ENCODE peak calls at places on chromosomes 3 and 15, in six cellular contexts. T, P, M, W, D and A are unnamed samples.

GRCh38 chr3:81760924-81761903 is at the start of gene GBE1:
- DNase-seq in T (peak; percentile 94), P (peak; percentile 96), M (peak; percentile 91), W (peak; percentile 93), D (peak; percentile 94), A (peak; percentile 92)

GRCh38 chr15:90000175-90000923 is 775 bp upstream of the ZNF710 start:
- DNase-seq in T (peak; percentile 25), P (no peak), M (peak; percentile 66), W (no peak), D (no peak), A (peak; percentile 48)

GRCh38 chr15:31024330-31024729 is 32.9 kb upstream of the MTMR10 start:
- DNase-seq in T (no peak), P (peak; percentile 32), M (no peak), W (peak; percentile 68), D (no peak), A (peak; percentile 87)

GRCh38 chr3:24837601-24838000 is 343.0 kb upstream of the THRB start:
- DNase-seq in T (no peak), P (no peak), M (no peak), W (no peak), D (no peak), A (no peak)

GRCh38 chr3:52086939-52087675 is 30.7 kb upstream of the DUSP7 start:
- DNase-seq in T (no peak), P (no peak), M (no peak), W (no peak), D (no peak), A (no peak)

GRCh38 chr15:68224546-68225250 is 4.8 kb downstream of the CLN6 start:
- DNase-seq in T (no peak), P (no peak), M (no peak), W (no peak), D (no peak), A (no peak)

GRCh38 chr15:41881925-41882688 is 11.7 kb downstream of the SPTBN5 start:
- DNase-seq in T (no peak), P (no peak), M (peak; percentile 73), W (no peak), D (peak; percentile 45), A (peak; percentile 69)

GRCh38 chr3:150286390-150287147 is 121.5 kb upstream of the TSC22D2 start:
- DNase-seq in T (no peak), P (peak; percentile 80), M (no peak), W (peak; percentile 47), D (no peak), A (peak; percentile 86)

GRCh38 chr3:98964784-98965183 is 63.3 kb upstream of the DCBLD2 start:
- DNase-seq in T (no peak), P (no peak), M (no peak), W (no peak), D (no peak), A (no peak)

GRCh38 chr3:194333212-194333980 is 17.7 kb downstream of the CPN2 start:
- DNase-seq in T (peak; percentile 87), P (peak; percentile 95), M (peak; percentile 93), W (peak; percentile 47), D (peak; percentile 93), A (peak; percentile 91)

GRCh38 chr3:61612211-61612995 is 51.0 kb downstream of the PTPRG start:
- DNase-seq in T (no peak), P (no peak), M (no peak), W (no peak), D (no peak), A (peak; percentile 76)

GRCh38 chr3:14561051-14561634 is 21.0 kb upstream of the GRIP2 start:
- DNase-seq in T (peak; percentile 50), P (peak; percentile 25), M (no peak), W (no peak), D (no peak), A (no peak)

GRCh38 chr3:151379083-151379734 is 5.3 kb downstream of the P2RY12 start:
- DNase-seq in T (peak; percentile 17), P (peak; percentile 57), M (peak; percentile 64), W (peak; percentile 15), D (peak; percentile 38), A (peak; percentile 69)

GRCh38 chr15:70196314-70197291 is 98.9 kb upstream of the TLE3 start:
- DNase-seq in T (no peak), P (peak; percentile 47), M (peak; percentile 65), W (no peak), D (no peak), A (peak; percentile 91)

GRCh38 chr3:56800373-56801150 is 1.2 kb downstream of the ARHGEF3 start:
- DNase-seq in T (peak; percentile 35), P (peak; percentile 15), M (no peak), W (no peak), D (peak; percentile 40), A (no peak)

DNA sequence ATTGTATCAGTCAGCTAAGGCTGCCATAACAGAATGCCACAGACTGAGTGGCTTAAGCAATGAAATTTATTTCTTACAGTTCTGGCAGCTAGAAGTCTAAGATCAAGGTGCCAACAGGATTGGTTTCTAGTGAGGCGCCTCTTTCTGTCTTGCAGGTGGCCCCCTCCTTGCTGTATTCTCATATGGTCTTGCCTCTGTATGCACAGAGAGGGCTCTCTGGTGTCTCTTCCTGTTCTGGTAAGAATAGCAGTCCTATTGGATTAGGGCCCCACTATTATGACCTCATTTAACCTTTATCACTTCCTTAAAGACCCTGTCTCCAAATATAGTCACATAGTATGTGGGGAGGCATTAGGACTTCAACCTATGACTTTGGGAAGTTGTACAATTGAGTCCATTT is 253.9 kb downstream of the EDEM1 start:
- DNase-seq in T (no peak), P (no peak), M (no peak), W (no peak), D (no peak), A (no peak)
- H3K4me1 ChIP-seq in T (no peaks in the 10 kb centered on the region), P (no peaks in the 10 kb centered on the region), M (no peaks in the 10 kb centered on the region), W (no peaks in the 10 kb centered on the region), D (no peaks in the 10 kb centered on the region), A (no peaks in the 10 kb centered on the region)

DNA sequence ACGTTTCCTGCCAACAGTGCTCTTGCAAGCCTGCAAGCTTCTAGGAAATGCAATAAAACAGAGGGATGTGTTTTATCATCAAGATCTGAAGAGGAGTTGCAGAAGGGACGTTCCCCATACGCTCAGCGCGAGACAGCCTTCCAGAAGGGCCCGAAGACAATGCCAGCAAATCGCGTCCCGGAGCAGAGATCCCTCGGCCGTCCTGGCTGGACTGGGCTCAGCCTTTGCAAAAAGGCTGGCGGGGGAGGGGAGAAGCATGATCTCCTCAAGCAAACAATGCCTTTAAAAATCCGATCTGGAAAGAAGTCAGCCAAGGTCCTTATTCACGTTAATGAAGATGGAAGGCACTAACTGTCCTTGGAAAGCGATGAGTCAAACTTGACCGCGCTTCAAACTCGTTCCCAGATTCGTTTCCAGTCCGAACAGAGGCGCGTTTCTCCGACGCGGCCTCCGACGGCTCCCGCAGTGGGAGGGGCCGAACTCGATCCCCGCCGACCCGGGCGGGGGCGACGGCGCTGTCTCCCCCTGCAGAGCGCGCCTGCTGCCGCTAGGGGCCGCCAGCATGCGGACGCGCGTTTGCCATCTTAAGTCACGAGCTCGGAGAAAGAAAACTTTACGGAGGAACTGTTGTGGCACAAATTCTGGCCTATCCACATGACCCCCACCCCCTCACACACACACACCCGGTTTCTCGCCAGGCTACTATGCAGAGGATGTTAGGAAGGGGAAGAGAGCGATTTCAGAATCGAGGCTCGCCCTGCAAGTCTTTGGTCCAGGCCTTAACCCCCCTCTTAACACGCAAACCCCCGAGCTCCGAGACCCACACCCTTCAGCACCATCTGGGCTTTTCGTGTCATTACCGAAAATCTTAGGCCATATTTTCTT is 5.5 kb downstream of the BCL6 start:
- DNase-seq in T (peak; percentile 91), P (peak; percentile 87), M (peak; percentile 95), W (peak; percentile 55), D (peak; percentile 82), A (peak; percentile 83)
- H3K4me1 ChIP-seq in T (peaks cover 44% of the 10 kb centered on the region), P (peaks cover 35% of the 10 kb centered on the region), M (peaks cover 7% of the 10 kb centered on the region), W (peaks cover 38% of the 10 kb centered on the region), D (peaks cover 3% of the 10 kb centered on the region), A (peaks cover 28% of the 10 kb centered on the region)

GRCh38 chr3:195905970-195906864 is 2.1 kb downstream of the TNK2 start:
- DNase-seq in T (no peak), P (peak; percentile 61), M (no peak), W (no peak), D (peak; percentile 46), A (no peak)
- H3K4me1 ChIP-seq in T (peaks cover 14% of the 10 kb centered on the region), P (peaks cover 49% of the 10 kb centered on the region), M (peaks cover 11% of the 10 kb centered on the region), W (peaks cover 24% of the 10 kb centered on the region), D (peaks cover 16% of the 10 kb centered on the region), A (peaks cover 22% of the 10 kb centered on the region)

GRCh38 chr3:196314597-196314996 is 3.4 kb downstream of the DYNLT2B start:
- DNase-seq in T (no peak), P (no peak), M (no peak), W (no peak), D (no peak), A (no peak)

GRCh38 chr3:196320110-196320509 is 2.1 kb upstream of the DYNLT2B start:
- DNase-seq in T (no peak), P (no peak), M (no peak), W (no peak), D (no peak), A (no peak)

GRCh38 chr3:196321162-196321561 is 3.1 kb upstream of the DYNLT2B start:
- DNase-seq in T (no peak), P (no peak), M (no peak), W (no peak), D (no peak), A (no peak)

GRCh38 chr3:196317702-196318467 is at the start of gene DYNLT2B:
- DNase-seq in T (peak; percentile 87), P (peak; percentile 93), M (peak; percentile 91), W (peak; percentile 83), D (peak; percentile 88), A (peak; percentile 91)

DNA sequence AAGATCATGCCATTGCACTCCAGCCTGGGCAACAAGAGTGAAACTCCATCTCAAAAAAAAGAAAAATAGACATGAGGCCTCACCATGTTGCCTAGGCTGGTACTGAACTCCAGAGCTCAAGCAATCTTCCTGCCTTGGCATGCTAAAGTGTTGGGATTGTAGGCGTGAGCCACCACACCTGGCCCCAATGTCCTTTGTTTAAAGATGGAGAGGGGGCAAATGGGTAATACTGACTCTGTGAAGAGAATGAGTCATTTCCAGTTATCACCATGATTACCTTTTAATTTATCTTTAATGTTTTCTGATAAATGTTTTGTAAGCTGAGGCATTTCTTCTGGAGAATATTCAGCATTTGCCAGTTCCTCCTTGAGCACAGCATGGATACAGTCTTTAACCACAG is 2.2 kb downstream of the DYNLT2B start:
- DNase-seq in T (no peak), P (no peak), M (no peak), W (no peak), D (no peak), A (no peak)
- H3K4me1 ChIP-seq in T (no peaks in the 10 kb centered on the region), P (peaks cover 4% of the 10 kb centered on the region), M (no peaks in the 10 kb centered on the region), W (peaks cover 5% of the 10 kb centered on the region), D (no peaks in the 10 kb centered on the region), A (no peaks in the 10 kb centered on the region)

DNA sequence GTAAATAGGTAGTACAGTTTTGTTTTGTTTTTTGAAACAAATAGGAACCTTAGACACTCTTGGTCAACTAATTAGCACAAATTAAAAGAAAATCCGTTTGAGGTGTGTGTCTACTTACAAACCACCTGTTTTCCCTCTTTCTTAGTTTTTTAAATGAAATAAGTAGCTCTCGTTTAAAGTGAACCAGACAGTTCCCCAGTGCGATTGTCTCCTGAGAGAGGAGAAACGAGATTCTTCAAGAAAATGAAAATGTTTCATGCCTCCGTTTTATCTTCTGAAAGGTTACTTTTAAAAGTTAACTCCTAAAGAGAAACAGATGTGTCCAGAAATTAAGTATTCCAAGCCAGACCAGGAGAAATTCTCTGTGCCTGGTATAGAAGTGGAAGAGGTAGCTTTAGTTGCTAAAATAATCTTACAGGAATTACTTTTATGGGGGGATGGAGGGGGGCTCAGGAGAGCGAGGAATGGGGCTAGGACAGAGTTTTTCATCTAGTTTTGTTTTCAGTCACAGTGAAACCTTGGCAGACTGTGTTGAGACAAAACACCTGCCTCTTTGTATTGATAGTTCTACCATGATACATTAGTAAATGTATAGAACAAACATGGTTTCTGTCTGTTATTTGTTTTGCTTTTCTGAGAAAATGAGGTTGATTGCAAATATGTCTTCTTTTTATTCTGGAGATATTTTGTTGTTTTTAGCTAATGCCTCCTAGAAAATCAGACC is 155.1 kb upstream of the CNTN4 start:
- DNase-seq in T (no peak), P (no peak), M (no peak), W (no peak), D (no peak), A (no peak)
- H3K4me1 ChIP-seq in T (no peaks in the 10 kb centered on the region), P (no peaks in the 10 kb centered on the region), M (no peaks in the 10 kb centered on the region), W (no peaks in the 10 kb centered on the region), D (no peaks in the 10 kb centered on the region), A (no peaks in the 10 kb centered on the region)

GRCh38 chr3:71150293-71150954 is 433.1 kb downstream of the FOXP1 start:
- DNase-seq in T (no peak), P (no peak), M (no peak), W (no peak), D (no peak), A (no peak)
- H3K4me1 ChIP-seq in T (no peaks in the 10 kb centered on the region), P (peaks cover 11% of the 10 kb centered on the region), M (peaks cover 2% of the 10 kb centered on the region), W (peaks cover 16% of the 10 kb centered on the region), D (peaks cover 11% of the 10 kb centered on the region), A (peaks cover 51% of the 10 kb centered on the region)